ENCODE peak calls at places on chromosomes 12 and 14, in nine cellular contexts. One of them, this sample, is unnamed.
A peak's percentile ranks its signal among the peaks of the same experiment; 100 is the strongest.

GRCh38 chr14:89187501-89187900 is 229.5 kb downstream of the FOXN3 start:
- DNase-seq in PC-9: no peak
- DNase-seq in T-helper 2 cell: no peak
- DNase-seq in AG09319: no peak
- DNase-seq in sigmoid colon: no peak
- DNase-seq in sciatic nerve: no peak
- DNase-seq in colonic mucosa: no peak
- DNase-seq in HepG2: no peak
- DNase-seq in lower leg skin: no peak
- DNase-seq in this sample: no peak

GRCh38 chr12:53057816-53058500 is 8.1 kb downstream of the TNS2 start:
- DNase-seq in PC-9: no peak
- DNase-seq in T-helper 2 cell: no peak
- DNase-seq in AG09319: no peak
- DNase-seq in sigmoid colon: peak; percentile 72
- DNase-seq in sciatic nerve: peak; percentile 60
- DNase-seq in colonic mucosa: no peak
- DNase-seq in HepG2: no peak
- DNase-seq in lower leg skin: peak; percentile 84
- DNase-seq in this sample: no peak

GRCh38 chr14:58121530-58122186 is 30.4 kb downstream of the ARMH4 start:
- DNase-seq in PC-9: no peak
- DNase-seq in T-helper 2 cell: no peak
- DNase-seq in AG09319: no peak
- DNase-seq in sigmoid colon: no peak
- DNase-seq in sciatic nerve: no peak
- DNase-seq in colonic mucosa: no peak
- DNase-seq in HepG2: no peak
- DNase-seq in lower leg skin: no peak
- DNase-seq in this sample: no peak

GRCh38 chr14:35879654-35880249 is 53.6 kb downstream of the BRMS1L start:
- DNase-seq in PC-9: no peak
- DNase-seq in T-helper 2 cell: no peak
- DNase-seq in AG09319: no peak
- DNase-seq in sigmoid colon: no peak
- DNase-seq in sciatic nerve: no peak
- DNase-seq in colonic mucosa: no peak
- DNase-seq in HepG2: peak; percentile 42
- DNase-seq in lower leg skin: no peak
- DNase-seq in this sample: no peak

GRCh38 chr14:64806862-64807495 is 72.7 kb downstream of the SPTB start:
- DNase-seq in PC-9: no peak
- DNase-seq in T-helper 2 cell: no peak
- DNase-seq in AG09319: no peak
- DNase-seq in sigmoid colon: peak; percentile 28
- DNase-seq in sciatic nerve: no peak
- DNase-seq in colonic mucosa: no peak
- DNase-seq in HepG2: no peak
- DNase-seq in lower leg skin: no peak
- DNase-seq in this sample: no peak

GRCh38 chr14:92991536-92991935 is 68.6 kb downstream of the CHGA start:
- DNase-seq in PC-9: no peak
- DNase-seq in T-helper 2 cell: no peak
- DNase-seq in AG09319: no peak
- DNase-seq in sigmoid colon: no peak
- DNase-seq in sciatic nerve: no peak
- DNase-seq in colonic mucosa: no peak
- DNase-seq in HepG2: no peak
- DNase-seq in lower leg skin: no peak
- DNase-seq in this sample: no peak

GRCh38 chr12:57151741-57152407 is 4.5 kb upstream of the LRP1-AS start:
- DNase-seq in PC-9: no peak
- DNase-seq in T-helper 2 cell: no peak
- DNase-seq in AG09319: peak; percentile 92
- DNase-seq in sigmoid colon: peak; percentile 84
- DNase-seq in sciatic nerve: peak; percentile 84
- DNase-seq in colonic mucosa: no peak
- DNase-seq in HepG2: no peak
- DNase-seq in lower leg skin: no peak
- DNase-seq in this sample: no peak

GRCh38 chr12:48366131-48366530 is 15.4 kb upstream of the ZNF641 start:
- DNase-seq in PC-9: no peak
- DNase-seq in T-helper 2 cell: no peak
- DNase-seq in AG09319: no peak
- DNase-seq in sigmoid colon: no peak
- DNase-seq in sciatic nerve: no peak
- DNase-seq in colonic mucosa: no peak
- DNase-seq in HepG2: no peak
- DNase-seq in lower leg skin: no peak
- DNase-seq in this sample: no peak

GRCh38 chr12:116091579-116091978 is 185.9 kb downstream of the MED13L start:
- DNase-seq in PC-9: no peak
- DNase-seq in T-helper 2 cell: no peak
- DNase-seq in AG09319: no peak
- DNase-seq in sigmoid colon: no peak
- DNase-seq in sciatic nerve: no peak
- DNase-seq in colonic mucosa: no peak
- DNase-seq in HepG2: no peak
- DNase-seq in lower leg skin: no peak
- DNase-seq in this sample: no peak

GRCh38 chr12:54337854-54338650 is 13.1 kb downstream of the COPZ1 start:
- DNase-seq in PC-9: no peak
- DNase-seq in T-helper 2 cell: no peak
- DNase-seq in AG09319: no peak
- DNase-seq in sigmoid colon: no peak
- DNase-seq in sciatic nerve: no peak
- DNase-seq in colonic mucosa: no peak
- DNase-seq in HepG2: no peak
- DNase-seq in lower leg skin: no peak
- DNase-seq in this sample: no peak

GRCh38 chr12:122203968-122204828 is 689 bp downstream of the B3GNT4 start:
- DNase-seq in PC-9: no peak
- DNase-seq in T-helper 2 cell: no peak
- DNase-seq in AG09319: no peak
- DNase-seq in sigmoid colon: no peak
- DNase-seq in sciatic nerve: peak; percentile 50
- DNase-seq in colonic mucosa: no peak
- DNase-seq in HepG2: no peak
- DNase-seq in lower leg skin: peak; percentile 82
- DNase-seq in this sample: no peak

GRCh38 chr14:99468836-99469592 is 11.6 kb downstream of the SETD3 start:
- DNase-seq in PC-9: no peak
- DNase-seq in T-helper 2 cell: no peak
- DNase-seq in AG09319: no peak
- DNase-seq in sigmoid colon: no peak
- DNase-seq in sciatic nerve: no peak
- DNase-seq in colonic mucosa: no peak
- DNase-seq in HepG2: no peak
- DNase-seq in lower leg skin: no peak
- DNase-seq in this sample: no peak

GRCh38 chr14:59018460-59018859 is 170.0 kb upstream of the DAAM1 start:
- DNase-seq in PC-9: no peak
- DNase-seq in T-helper 2 cell: no peak
- DNase-seq in AG09319: no peak
- DNase-seq in sigmoid colon: no peak
- DNase-seq in sciatic nerve: no peak
- DNase-seq in colonic mucosa: no peak
- DNase-seq in HepG2: no peak
- DNase-seq in lower leg skin: no peak
- DNase-seq in this sample: no peak

GRCh38 chr14:45558183-45558582 is 305.2 kb upstream of the MIS18BP1 start:
- DNase-seq in PC-9: no peak
- DNase-seq in T-helper 2 cell: no peak
- DNase-seq in AG09319: no peak
- DNase-seq in sigmoid colon: no peak
- DNase-seq in sciatic nerve: no peak
- DNase-seq in colonic mucosa: no peak
- DNase-seq in HepG2: no peak
- DNase-seq in lower leg skin: no peak
- DNase-seq in this sample: no peak

GRCh38 chr14:73295198-73295796 is 58.0 kb downstream of the PAPLN start:
- DNase-seq in PC-9: no peak
- DNase-seq in T-helper 2 cell: no peak
- DNase-seq in AG09319: no peak
- DNase-seq in sigmoid colon: no peak
- DNase-seq in sciatic nerve: no peak
- DNase-seq in colonic mucosa: no peak
- DNase-seq in HepG2: peak; percentile 27
- DNase-seq in lower leg skin: no peak
- DNase-seq in this sample: no peak

GRCh38 chr12:108129017-108129812 is at the start of gene WSCD2:
- DNase-seq in PC-9: no peak
- DNase-seq in T-helper 2 cell: no peak
- DNase-seq in AG09319: no peak
- DNase-seq in sigmoid colon: peak; percentile 77
- DNase-seq in sciatic nerve: no peak
- DNase-seq in colonic mucosa: no peak
- DNase-seq in HepG2: peak; percentile 9
- DNase-seq in lower leg skin: peak; percentile 88
- DNase-seq in this sample: no peak

GRCh38 chr14:95993768-95994592 is 45.2 kb upstream of the C14orf132 start:
- DNase-seq in PC-9: no peak
- DNase-seq in T-helper 2 cell: no peak
- DNase-seq in AG09319: peak; percentile 15
- DNase-seq in sigmoid colon: no peak
- DNase-seq in sciatic nerve: no peak
- DNase-seq in colonic mucosa: peak; percentile 21
- DNase-seq in HepG2: peak; percentile 39
- DNase-seq in lower leg skin: no peak
- DNase-seq in this sample: peak; percentile 7

GRCh38 chr12:59937148-59937547 is 341.3 kb downstream of the SLC16A7 start:
- DNase-seq in PC-9: no peak
- DNase-seq in T-helper 2 cell: no peak
- DNase-seq in AG09319: no peak
- DNase-seq in sigmoid colon: no peak
- DNase-seq in sciatic nerve: no peak
- DNase-seq in colonic mucosa: no peak
- DNase-seq in HepG2: no peak
- DNase-seq in lower leg skin: no peak
- DNase-seq in this sample: no peak

GRCh38 chr12:42969357-42969756 is 379.8 kb upstream of the PRICKLE1 start:
- DNase-seq in PC-9: no peak
- DNase-seq in T-helper 2 cell: no peak
- DNase-seq in AG09319: no peak
- DNase-seq in sigmoid colon: no peak
- DNase-seq in sciatic nerve: peak; percentile 64
- DNase-seq in colonic mucosa: no peak
- DNase-seq in HepG2: no peak
- DNase-seq in lower leg skin: no peak
- DNase-seq in this sample: no peak

GRCh38 chr14:26163761-26164160 is 434.1 kb downstream of the NOVA1 start:
- DNase-seq in PC-9: no peak
- DNase-seq in T-helper 2 cell: no peak
- DNase-seq in AG09319: no peak
- DNase-seq in sigmoid colon: no peak
- DNase-seq in sciatic nerve: no peak
- DNase-seq in colonic mucosa: no peak
- DNase-seq in HepG2: peak; percentile 28
- DNase-seq in lower leg skin: no peak
- DNase-seq in this sample: no peak

GRCh38 chr12:2641209-2641608 is 153.6 kb upstream of the FKBP4 start:
- DNase-seq in PC-9: no peak
- DNase-seq in T-helper 2 cell: no peak
- DNase-seq in AG09319: no peak
- DNase-seq in sigmoid colon: peak; percentile 54
- DNase-seq in sciatic nerve: no peak
- DNase-seq in colonic mucosa: no peak
- DNase-seq in HepG2: no peak
- DNase-seq in lower leg skin: peak; percentile 84
- DNase-seq in this sample: no peak

GRCh38 chr12:98221243-98221808 is 294.1 kb upstream of the TMPO start:
- DNase-seq in PC-9: no peak
- DNase-seq in T-helper 2 cell: no peak
- DNase-seq in AG09319: no peak
- DNase-seq in sigmoid colon: no peak
- DNase-seq in sciatic nerve: no peak
- DNase-seq in colonic mucosa: no peak
- DNase-seq in HepG2: no peak
- DNase-seq in lower leg skin: no peak
- DNase-seq in this sample: no peak

GRCh38 chr12:102385343-102385742 is 95.0 kb downstream of the IGF1 start:
- DNase-seq in PC-9: no peak
- DNase-seq in T-helper 2 cell: no peak
- DNase-seq in AG09319: no peak
- DNase-seq in sigmoid colon: no peak
- DNase-seq in sciatic nerve: no peak
- DNase-seq in colonic mucosa: no peak
- DNase-seq in HepG2: no peak
- DNase-seq in lower leg skin: no peak
- DNase-seq in this sample: no peak

GRCh38 chr14:72528059-72528950 is 365.6 kb downstream of the DPF3 start:
- DNase-seq in PC-9: no peak
- DNase-seq in T-helper 2 cell: no peak
- DNase-seq in AG09319: no peak
- DNase-seq in sigmoid colon: no peak
- DNase-seq in sciatic nerve: no peak
- DNase-seq in colonic mucosa: no peak
- DNase-seq in HepG2: no peak
- DNase-seq in lower leg skin: no peak
- DNase-seq in this sample: no peak

This sample was measured in CD4-positive, alpha-beta T cell.